ENCODE peak calls at places on chromosomes 16 and 17, in ten cellular contexts. A is EL, R is activated T-helper 1 cell treated with Interleukin-2 at 50 U/mL for 16 hours, M is OCI-LY7, D is fibroblast of the aortic adventitia, E is HAP-1, B is NCI-H1436, F is cardiac muscle cell, C is neural crest cell, P is GM10248. L is an unnamed sample.

GRCh38 chr16:57498031-57498430 is 11.7 kb upstream of the DOK4 start:
- DNase-seq in R (no peak), P (no peak), D (no peak), B (no peak), C (no peak), A (no peak), M (no peak), E (no peak), F (no peak), L (no peak)

GRCh38 chr16:69921125-69921524 is 30.0 kb upstream of the CLEC18A start:
- DNase-seq in B (no peak), R (no peak), E (no peak), C (no peak), F (no peak), M (no peak), A (no peak), P (no peak), D (peak; percentile 39), L (no peak)

GRCh38 chr16:17380613-17381012 is 90.1 kb downstream of the XYLT1 start:
- DNase-seq in C (no peak), D (no peak), M (no peak), A (no peak), E (no peak), F (no peak), B (no peak), P (no peak), R (no peak), L (no peak)

GRCh38 chr16:71709231-71709781 is 15.2 kb downstream of the PHLPP2 start:
- DNase-seq in F (peak; percentile 37), P (no peak), R (no peak), B (no peak), M (no peak), E (peak; percentile 20), A (peak; percentile 58), C (no peak), D (peak; percentile 66), L (no peak)

GRCh38 chr16:56206951-56207350 is 15.7 kb downstream of the GNAO1 start:
- DNase-seq in R (no peak), E (no peak), P (no peak), C (no peak), M (no peak), F (no peak), A (no peak), B (no peak), D (no peak), L (no peak)

GRCh38 chr16:10964891-10965326 is 20.5 kb downstream of the CLEC16A start:
- DNase-seq in M (no peak), C (no peak), B (no peak), D (no peak), E (no peak), P (peak; percentile 64), F (no peak), A (no peak), R (peak; percentile 44), L (no peak)

GRCh38 chr16:51113254-51114125 is 37.6 kb downstream of the SALL1 start:
- DNase-seq in F (no peak), B (no peak), D (no peak), A (no peak), E (no peak), P (peak; percentile 44), R (no peak), M (no peak), C (peak; percentile 31), L (no peak)

GRCh38 chr17:17737938-17738894 is 57.0 kb downstream of the RAI1 start:
- DNase-seq in F (peak; percentile 37), B (no peak), R (no peak), M (no peak), C (no peak), E (no peak), D (no peak), A (no peak), P (no peak), L (no peak)

GRCh38 chr16:9957002-9957401 is 225.2 kb downstream of the GRIN2A start:
- DNase-seq in B (no peak), C (no peak), M (no peak), E (no peak), A (no peak), D (no peak), P (no peak), R (no peak), F (no peak), L (no peak)

GRCh38 chr17:66716236-66717026 is 118.5 kb upstream of the CACNG5 start:
- DNase-seq in C (no peak), E (peak; percentile 70), F (peak; percentile 36), A (peak; percentile 11), B (peak; percentile 77), P (no peak), R (no peak), M (no peak), D (peak; percentile 34), L (no peak)

GRCh38 chr17:83177611-83178532 is 98.5 kb downstream of the METRNL start:
- DNase-seq in D (no peak), R (no peak), P (no peak), M (no peak), E (no peak), B (no peak), A (no peak), F (no peak), C (no peak), L (no peak)

GRCh38 chr16:85496145-85496544 is 117.0 kb upstream of the GSE1 start:
- DNase-seq in F (no peak), R (no peak), A (no peak), D (no peak), B (no peak), E (no peak), M (no peak), P (no peak), C (no peak), L (no peak)

L was measured in GM12891.